ENCODE peak calls at places on chromosomes 11 and 22, in nine cellular contexts. B, A, V, Q, H, K, U, F and T are unnamed samples.
A peak's percentile ranks its signal among the peaks of the same experiment; 100 is the strongest.

GRCh38 chr11:46064221-46064620 is 57.0 kb downstream of the PHF21A start:
- DNase-seq in B (no peak), A (no peak), V (no peak), Q (no peak), H (peak; percentile 64), K (no peak), U (no peak), F (no peak), T (peak; percentile 11)

GRCh38 chr11:72591785-72592490 is 82.3 kb downstream of the PDE2A start:
- DNase-seq in B (peak; percentile 83), A (no peak), V (no peak), Q (no peak), H (no peak), K (no peak), U (no peak), F (no peak), T (no peak)

GRCh38 chr11:65558002-65558784 is at the start of gene LTBP3:
- DNase-seq in B (no peak), A (peak; percentile 82), V (peak; percentile 69), Q (peak; percentile 88), H (peak; percentile 71), K (peak; percentile 69), U (peak; percentile 71), F (peak; percentile 89), T (peak; percentile 55)

GRCh38 chr11:8834379-8834778 is 76.6 kb upstream of the AKIP1 start:
- DNase-seq in B (no peak), A (no peak), V (no peak), Q (no peak), H (no peak), K (no peak), U (no peak), F (no peak), T (no peak)

GRCh38 chr11:106409201-106409600 is 331.7 kb downstream of the AASDHPPT start:
- DNase-seq in B (no peak), A (no peak), V (no peak), Q (no peak), H (peak; percentile 34), K (no peak), U (no peak), F (no peak), T (no peak)

GRCh38 chr11:121321614-121322243 is 29.2 kb downstream of the SC5D start:
- DNase-seq in B (peak; percentile 83), A (peak; percentile 11), V (no peak), Q (peak; percentile 26), H (peak; percentile 1), K (no peak), U (peak; percentile 67), F (peak; percentile 29), T (peak; percentile 16)

GRCh38 chr11:44609028-44609782 is 43.7 kb downstream of the CD82 start:
- DNase-seq in B (peak; percentile 70), A (no peak), V (no peak), Q (no peak), H (no peak), K (no peak), U (no peak), F (no peak), T (no peak)

GRCh38 chr22:37187552-37187890 is 526 bp downstream of the C1QTNF6 start:
- DNase-seq in B (no peak), A (peak; percentile 45), V (no peak), Q (no peak), H (peak; percentile 37), K (no peak), U (no peak), F (no peak), T (peak; percentile 46)

GRCh38 chr11:111762981-111763643 is 3.1 kb downstream of the PPP2R1B start:
- DNase-seq in B (no peak), A (peak; percentile 36), V (no peak), Q (no peak), H (peak; percentile 20), K (no peak), U (no peak), F (no peak), T (no peak)

GRCh38 chr11:32586576-32587190 is 3.1 kb downstream of the EIF3M start:
- DNase-seq in B (peak; percentile 31), A (peak; percentile 55), V (peak; percentile 29), Q (no peak), H (peak; percentile 24), K (no peak), U (no peak), F (no peak), T (peak; percentile 30)

GRCh38 chr22:20430641-20431519 is 6.7 kb downstream of the SCARF2 start:
- DNase-seq in B (no peak), A (no peak), V (no peak), Q (peak; percentile 67), H (no peak), K (peak; percentile 72), U (peak; percentile 69), F (no peak), T (no peak)
- TF ChIP-seq CTCF in B (no peak), A (no peak), V (peak; percentile 42), Q (peak; percentile 22), H (no peak), K (peak; percentile 25), U (peak; percentile 57), F (no peak), T (peak; percentile 41)

DNA sequence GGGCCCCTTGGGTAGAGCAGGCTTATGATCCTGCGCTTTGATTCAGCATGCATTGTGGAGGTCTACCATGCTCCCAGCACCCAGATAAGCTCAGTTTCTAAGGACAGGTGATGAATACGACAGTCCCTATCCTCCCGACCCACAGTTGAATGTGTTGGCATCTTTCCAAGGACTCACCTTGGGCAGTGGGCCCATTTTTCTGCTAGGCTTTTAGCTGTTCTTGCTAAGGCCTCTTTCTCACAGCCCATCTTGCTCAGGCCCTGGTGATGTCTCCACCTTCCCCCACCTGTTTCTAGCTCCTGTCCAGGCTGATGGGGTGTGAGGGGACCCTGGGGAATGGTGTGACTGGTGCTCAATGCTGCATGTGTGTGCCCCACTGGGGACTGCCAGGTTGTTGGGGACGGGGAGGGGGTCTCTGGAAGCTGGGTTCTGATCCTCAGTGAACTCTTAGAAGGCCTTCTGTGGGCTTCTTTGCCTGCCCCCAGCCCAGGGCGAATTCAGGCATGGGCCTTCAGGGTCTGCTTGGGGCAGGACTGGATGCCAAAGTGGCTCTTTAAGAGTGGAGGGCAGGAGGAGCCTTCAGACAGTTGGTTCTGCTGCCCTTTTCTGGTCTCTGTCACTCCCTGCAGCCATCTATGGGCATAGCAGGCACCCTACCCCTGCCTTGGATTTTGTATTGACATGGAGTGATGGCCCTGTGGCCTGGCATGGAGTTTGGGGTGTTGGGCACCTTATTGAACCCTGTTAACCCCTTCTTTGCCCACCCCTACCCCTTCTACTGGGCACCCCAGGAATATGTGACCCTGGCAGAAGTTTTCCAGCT is 33.1 kb downstream of the PHLDB1 start:
- DNase-seq in B (no peak), A (no peak), V (no peak), Q (peak; percentile 62), H (no peak), K (no peak), U (no peak), F (no peak), T (no peak)
- TF ChIP-seq CTCF in B (no peak), A (peak; percentile 12), V (no peak), Q (no peak), H (no peak), K (no peak), U (peak; percentile 23), F (peak; percentile 7), T (no peak)

GRCh38 chr22:44019846-44020245 is 4.3 kb upstream of the PARVB start:
- DNase-seq in B (no peak), A (no peak), V (no peak), Q (no peak), H (no peak), K (no peak), U (no peak), F (no peak), T (no peak)

GRCh38 chr22:44020981-44021380 is 3.1 kb upstream of the PARVB start:
- DNase-seq in B (no peak), A (no peak), V (no peak), Q (no peak), H (peak; percentile 67), K (no peak), U (no peak), F (no peak), T (no peak)

GRCh38 chr22:44018594-44018993 is 5.5 kb upstream of the PARVB start:
- DNase-seq in B (no peak), A (no peak), V (no peak), Q (no peak), H (no peak), K (no peak), U (no peak), F (no peak), T (no peak)

GRCh38 chr22:44023404-44024287 is 456 bp upstream of the PARVB start:
- DNase-seq in B (no peak), A (no peak), V (no peak), Q (peak; percentile 50), H (peak; percentile 12), K (peak; percentile 75), U (peak; percentile 42), F (no peak), T (no peak)

GRCh38 chr22:44019416-44019815 is 4.7 kb upstream of the PARVB start:
- DNase-seq in B (no peak), A (no peak), V (no peak), Q (no peak), H (no peak), K (no peak), U (no peak), F (no peak), T (no peak)
- TF ChIP-seq CTCF in B (no peak), A (no peak), V (no peak), Q (no peak), H (no peak), K (no peak), U (no peak), F (no peak), T (no peak)

DNA sequence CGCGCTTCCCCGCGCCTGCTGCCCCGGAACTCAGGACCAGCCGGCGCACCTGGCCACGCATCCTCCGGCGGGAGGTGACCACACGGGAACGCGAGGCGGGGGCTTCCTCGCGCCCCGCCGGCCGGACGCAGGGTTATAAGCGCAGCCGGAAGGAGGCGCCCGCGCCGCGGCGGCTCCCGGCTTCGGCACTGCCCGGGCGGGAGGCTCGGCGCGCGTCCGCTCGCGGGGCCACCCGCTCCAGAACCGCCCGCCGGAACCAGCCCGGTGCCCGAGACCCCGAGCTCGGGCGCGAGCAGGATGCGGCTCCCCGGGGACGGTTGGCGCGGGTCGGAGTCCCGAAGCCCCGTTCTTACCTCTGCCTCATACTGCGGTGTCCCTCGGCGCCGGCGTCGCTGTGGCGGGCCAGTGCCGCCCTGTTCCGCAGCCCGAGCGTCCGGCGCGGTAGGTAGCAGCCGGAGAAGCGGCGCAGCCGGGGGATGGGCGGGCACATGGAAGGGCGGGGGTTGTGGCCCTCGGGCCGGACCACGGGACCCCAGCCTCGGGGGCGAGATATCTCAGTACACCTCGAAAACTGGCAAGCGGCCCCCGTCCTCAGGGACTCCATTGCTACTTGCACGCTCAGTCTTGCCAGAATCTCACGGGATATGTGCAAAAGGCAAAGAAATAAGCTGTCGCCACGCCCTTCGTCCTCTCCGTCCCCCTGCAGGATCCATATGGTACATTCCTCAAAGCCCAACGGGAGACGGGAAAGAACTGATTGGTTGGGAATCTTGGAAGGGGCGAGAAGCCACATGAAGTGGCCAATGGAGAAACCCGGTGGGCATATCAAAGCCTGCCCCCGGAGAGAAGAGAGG is 23.1 kb downstream of the MICAL3 start:
- DNase-seq in B (peak; percentile 99), A (peak; percentile 99), V (peak; percentile 96), Q (peak; percentile 91), H (peak; percentile 99), K (peak; percentile 88), U (peak; percentile 95), F (peak; percentile 88), T (peak; percentile 96)
- TF ChIP-seq CTCF in B (peak; percentile 73), A (no peak), V (peak; percentile 40), Q (peak; percentile 43), H (peak; percentile 73), K (no peak), U (peak; percentile 65), F (peak; percentile 53), T (peak; percentile 68)